ENCODE peak calls at places on chromosomes 2 and 18, in seven cellular contexts. One of them, this sample, is unnamed.

GRCh38 chr2:116317111-116317510 is 1497.4 kb upstream of the DDX18 start:
- DNase-seq in memory B cell: no peak
- DNase-seq in omental fat pad: no peak
- DNase-seq in immature natural killer cell: no peak
- DNase-seq in activated CD4-positive, alpha-beta T cell treated with anti-CD3 and anti-CD28 coated beads for 1 hour: no peak
- DNase-seq in NCI-H1092: no peak
- DNase-seq in Caki2: no peak
- DNase-seq in this sample: no peak

GRCh38 chr2:124032799-124033198 is 7.7 kb downstream of the CNTNAP5 start:
- DNase-seq in NCI-H1092: no peak
- DNase-seq in immature natural killer cell: no peak
- DNase-seq in memory B cell: no peak
- DNase-seq in activated CD4-positive, alpha-beta T cell treated with anti-CD3 and anti-CD28 coated beads for 1 hour: no peak
- DNase-seq in Caki2: no peak
- DNase-seq in omental fat pad: no peak
- DNase-seq in this sample: no peak

GRCh38 chr2:240510513-240511210 is 47.1 kb downstream of the ANKMY1 start:
- DNase-seq in omental fat pad: no peak
- DNase-seq in Caki2: no peak
- DNase-seq in NCI-H1092: no peak
- DNase-seq in immature natural killer cell: no peak
- DNase-seq in activated CD4-positive, alpha-beta T cell treated with anti-CD3 and anti-CD28 coated beads for 1 hour: no peak
- DNase-seq in memory B cell: no peak
- DNase-seq in this sample: no peak

GRCh38 chr2:149167941-149168340 is 129.4 kb downstream of the LYPD6B start:
- DNase-seq in memory B cell: no peak
- DNase-seq in activated CD4-positive, alpha-beta T cell treated with anti-CD3 and anti-CD28 coated beads for 1 hour: no peak
- DNase-seq in omental fat pad: no peak
- DNase-seq in Caki2: no peak
- DNase-seq in immature natural killer cell: no peak
- DNase-seq in NCI-H1092: no peak
- DNase-seq in this sample: no peak

GRCh38 chr2:62194558-62195420 is 1.1 kb upstream of the B3GNT2 start:
- DNase-seq in activated CD4-positive, alpha-beta T cell treated with anti-CD3 and anti-CD28 coated beads for 1 hour: no peak
- DNase-seq in NCI-H1092: no peak
- DNase-seq in omental fat pad: no peak
- DNase-seq in Caki2: no peak
- DNase-seq in immature natural killer cell: no peak
- DNase-seq in memory B cell: no peak
- DNase-seq in this sample: no peak

GRCh38 chr18:48884306-48885235 is 66.2 kb downstream of the SMAD7 start:
- DNase-seq in omental fat pad: peak; percentile 20
- DNase-seq in NCI-H1092: no peak
- DNase-seq in Caki2: no peak
- DNase-seq in immature natural killer cell: no peak
- DNase-seq in activated CD4-positive, alpha-beta T cell treated with anti-CD3 and anti-CD28 coated beads for 1 hour: no peak
- DNase-seq in memory B cell: no peak
- DNase-seq in this sample: no peak

GRCh38 chr18:76685402-76685801 is 137.0 kb upstream of the ZNF236 start:
- DNase-seq in activated CD4-positive, alpha-beta T cell treated with anti-CD3 and anti-CD28 coated beads for 1 hour: no peak
- DNase-seq in memory B cell: no peak
- DNase-seq in Caki2: no peak
- DNase-seq in omental fat pad: no peak
- DNase-seq in NCI-H1092: no peak
- DNase-seq in immature natural killer cell: no peak
- DNase-seq in this sample: no peak

GRCh38 chr2:99216096-99216495 is 35.1 kb downstream of the MRPL30 start:
- DNase-seq in Caki2: no peak
- DNase-seq in omental fat pad: no peak
- DNase-seq in memory B cell: no peak
- DNase-seq in NCI-H1092: no peak
- DNase-seq in activated CD4-positive, alpha-beta T cell treated with anti-CD3 and anti-CD28 coated beads for 1 hour: no peak
- DNase-seq in immature natural killer cell: no peak
- DNase-seq in this sample: no peak

GRCh38 chr2:132651115-132652099 is 18.6 kb downstream of the LYPD1 start:
- DNase-seq in memory B cell: no peak
- DNase-seq in Caki2: peak; percentile 22
- DNase-seq in immature natural killer cell: no peak
- DNase-seq in NCI-H1092: no peak
- DNase-seq in activated CD4-positive, alpha-beta T cell treated with anti-CD3 and anti-CD28 coated beads for 1 hour: no peak
- DNase-seq in omental fat pad: no peak
- DNase-seq in this sample: no peak

GRCh38 chr18:12960846-12961397 is 13.1 kb downstream of the SEH1L start:
- DNase-seq in activated CD4-positive, alpha-beta T cell treated with anti-CD3 and anti-CD28 coated beads for 1 hour: no peak
- DNase-seq in memory B cell: no peak
- DNase-seq in omental fat pad: no peak
- DNase-seq in Caki2: no peak
- DNase-seq in NCI-H1092: no peak
- DNase-seq in immature natural killer cell: no peak
- DNase-seq in this sample: no peak

GRCh38 chr2:10332402-10333246 is 29.9 kb downstream of the HPCAL1 start:
- DNase-seq in activated CD4-positive, alpha-beta T cell treated with anti-CD3 and anti-CD28 coated beads for 1 hour: no peak
- DNase-seq in memory B cell: no peak
- DNase-seq in immature natural killer cell: no peak
- DNase-seq in omental fat pad: no peak
- DNase-seq in NCI-H1092: no peak
- DNase-seq in Caki2: peak; percentile 27
- DNase-seq in this sample: no peak

GRCh38 chr2:65294701-65295100 is 67.1 kb downstream of the ACTR2 start:
- DNase-seq in omental fat pad: no peak
- DNase-seq in Caki2: no peak
- DNase-seq in NCI-H1092: no peak
- DNase-seq in memory B cell: no peak
- DNase-seq in activated CD4-positive, alpha-beta T cell treated with anti-CD3 and anti-CD28 coated beads for 1 hour: no peak
- DNase-seq in immature natural killer cell: no peak
- DNase-seq in this sample: no peak

GRCh38 chr2:180607501-180608060 is 372.8 kb upstream of the UBE2E3 start:
- DNase-seq in Caki2: no peak
- DNase-seq in NCI-H1092: peak; percentile 38
- DNase-seq in memory B cell: no peak
- DNase-seq in immature natural killer cell: no peak
- DNase-seq in omental fat pad: no peak
- DNase-seq in activated CD4-positive, alpha-beta T cell treated with anti-CD3 and anti-CD28 coated beads for 1 hour: no peak
- DNase-seq in this sample: no peak

GRCh38 chr2:37471994-37472393 is 127.6 kb downstream of the QPCT start:
- DNase-seq in activated CD4-positive, alpha-beta T cell treated with anti-CD3 and anti-CD28 coated beads for 1 hour: no peak
- DNase-seq in memory B cell: no peak
- DNase-seq in NCI-H1092: no peak
- DNase-seq in immature natural killer cell: no peak
- DNase-seq in omental fat pad: no peak
- DNase-seq in Caki2: peak; percentile 24
- DNase-seq in this sample: no peak

GRCh38 chr2:12169721-12170120 is 423.3 kb downstream of the LPIN1 start:
- DNase-seq in NCI-H1092: no peak
- DNase-seq in omental fat pad: peak; percentile 61
- DNase-seq in immature natural killer cell: peak; percentile 50
- DNase-seq in Caki2: no peak
- DNase-seq in memory B cell: no peak
- DNase-seq in activated CD4-positive, alpha-beta T cell treated with anti-CD3 and anti-CD28 coated beads for 1 hour: no peak
- DNase-seq in this sample: no peak

GRCh38 chr2:46097714-46098480 is 199.3 kb upstream of the EPAS1 start:
- DNase-seq in NCI-H1092: no peak
- DNase-seq in activated CD4-positive, alpha-beta T cell treated with anti-CD3 and anti-CD28 coated beads for 1 hour: no peak
- DNase-seq in omental fat pad: no peak
- DNase-seq in memory B cell: no peak
- DNase-seq in Caki2: peak; percentile 87
- DNase-seq in immature natural killer cell: no peak
- DNase-seq in this sample: no peak

GRCh38 chr18:11518788-11519685 is 90.4 kb upstream of the SLC35G4 start:
- DNase-seq in memory B cell: no peak
- DNase-seq in NCI-H1092: no peak
- DNase-seq in activated CD4-positive, alpha-beta T cell treated with anti-CD3 and anti-CD28 coated beads for 1 hour: no peak
- DNase-seq in immature natural killer cell: no peak
- DNase-seq in omental fat pad: no peak
- DNase-seq in Caki2: no peak
- DNase-seq in this sample: peak; percentile 1

GRCh38 chr2:8819948-8820347 is 17.5 kb downstream of the KIDINS220 start:
- DNase-seq in NCI-H1092: no peak
- DNase-seq in activated CD4-positive, alpha-beta T cell treated with anti-CD3 and anti-CD28 coated beads for 1 hour: no peak
- DNase-seq in Caki2: no peak
- DNase-seq in immature natural killer cell: no peak
- DNase-seq in memory B cell: no peak
- DNase-seq in omental fat pad: no peak
- DNase-seq in this sample: no peak

GRCh38 chr2:201972621-201973255 is 60.9 kb upstream of the FZD7 start:
- DNase-seq in memory B cell: no peak
- DNase-seq in NCI-H1092: no peak
- DNase-seq in Caki2: no peak
- DNase-seq in immature natural killer cell: no peak
- DNase-seq in omental fat pad: no peak
- DNase-seq in activated CD4-positive, alpha-beta T cell treated with anti-CD3 and anti-CD28 coated beads for 1 hour: no peak
- DNase-seq in this sample: no peak

GRCh38 chr2:61811821-61812220 is 42.0 kb downstream of the FAM161A start:
- DNase-seq in NCI-H1092: no peak
- DNase-seq in activated CD4-positive, alpha-beta T cell treated with anti-CD3 and anti-CD28 coated beads for 1 hour: no peak
- DNase-seq in omental fat pad: no peak
- DNase-seq in Caki2: no peak
- DNase-seq in immature natural killer cell: no peak
- DNase-seq in memory B cell: no peak
- DNase-seq in this sample: no peak

GRCh38 chr18:59446012-59446411 is 86.9 kb upstream of the LMAN1 start:
- DNase-seq in immature natural killer cell: no peak
- DNase-seq in NCI-H1092: no peak
- DNase-seq in omental fat pad: no peak
- DNase-seq in memory B cell: no peak
- DNase-seq in Caki2: no peak
- DNase-seq in activated CD4-positive, alpha-beta T cell treated with anti-CD3 and anti-CD28 coated beads for 1 hour: no peak
- DNase-seq in this sample: no peak

GRCh38 chr18:5582849-5583667 is 39.3 kb upstream of the EPB41L3 start:
- DNase-seq in memory B cell: no peak
- DNase-seq in Caki2: peak; percentile 14
- DNase-seq in omental fat pad: no peak
- DNase-seq in activated CD4-positive, alpha-beta T cell treated with anti-CD3 and anti-CD28 coated beads for 1 hour: no peak
- DNase-seq in immature natural killer cell: no peak
- DNase-seq in NCI-H1092: no peak
- DNase-seq in this sample: no peak

GRCh38 chr2:42510191-42510929 is 16.6 kb upstream of the KCNG3 start:
- DNase-seq in immature natural killer cell: no peak
- DNase-seq in memory B cell: no peak
- DNase-seq in activated CD4-positive, alpha-beta T cell treated with anti-CD3 and anti-CD28 coated beads for 1 hour: no peak
- DNase-seq in omental fat pad: no peak
- DNase-seq in NCI-H1092: no peak
- DNase-seq in Caki2: no peak
- DNase-seq in this sample: no peak

GRCh38 chr2:236638707-236639106 is 69.1 kb downstream of the ACKR3 start:
- DNase-seq in omental fat pad: no peak
- DNase-seq in activated CD4-positive, alpha-beta T cell treated with anti-CD3 and anti-CD28 coated beads for 1 hour: no peak
- DNase-seq in memory B cell: no peak
- DNase-seq in Caki2: no peak
- DNase-seq in NCI-H1092: no peak
- DNase-seq in immature natural killer cell: no peak
- DNase-seq in this sample: no peak

GRCh38 chr18:57404345-57404744 is 30.8 kb upstream of the ONECUT2 start:
- DNase-seq in Caki2: no peak
- DNase-seq in activated CD4-positive, alpha-beta T cell treated with anti-CD3 and anti-CD28 coated beads for 1 hour: no peak
- DNase-seq in immature natural killer cell: no peak
- DNase-seq in NCI-H1092: no peak
- DNase-seq in omental fat pad: no peak
- DNase-seq in memory B cell: no peak
- DNase-seq in this sample: no peak

GRCh38 chr2:224466315-224466714 is 64.4 kb upstream of the FAM124B start:
- DNase-seq in NCI-H1092: no peak
- DNase-seq in omental fat pad: no peak
- DNase-seq in memory B cell: no peak
- DNase-seq in Caki2: no peak
- DNase-seq in activated CD4-positive, alpha-beta T cell treated with anti-CD3 and anti-CD28 coated beads for 1 hour: no peak
- DNase-seq in immature natural killer cell: no peak
- DNase-seq in this sample: no peak

GRCh38 chr2:17879913-17880274 is 1.4 kb downstream of the KCNS3 start:
- DNase-seq in NCI-H1092: no peak
- DNase-seq in activated CD4-positive, alpha-beta T cell treated with anti-CD3 and anti-CD28 coated beads for 1 hour: no peak
- DNase-seq in Caki2: no peak
- DNase-seq in immature natural killer cell: no peak
- DNase-seq in memory B cell: no peak
- DNase-seq in omental fat pad: no peak
- DNase-seq in this sample: no peak